ENCODE peak calls at places on chromosomes 16 and 17, in eight cellular contexts. One of them, this sample, is unnamed.

GRCh38 chr17:8791910-8792270 is 7.3 kb downstream of the MFSD6L start:
- DNase-seq in type B pancreatic cell: no peak
- DNase-seq in GM12865: peak; percentile 17
- DNase-seq in AG09309: peak; percentile 31
- DNase-seq in HCT116: peak; percentile 19
- DNase-seq in colonic mucosa: no peak
- DNase-seq in A549: no peak
- DNase-seq in fibroblast of pulmonary artery: peak; percentile 52
- DNase-seq in this sample: no peak

GRCh38 chr17:39963826-39964225 is 1.0 kb downstream of the GSDMA start:
- DNase-seq in type B pancreatic cell: no peak
- DNase-seq in GM12865: no peak
- DNase-seq in AG09309: no peak
- DNase-seq in HCT116: no peak
- DNase-seq in colonic mucosa: no peak
- DNase-seq in A549: no peak
- DNase-seq in fibroblast of pulmonary artery: no peak
- DNase-seq in this sample: no peak

GRCh38 chr16:8904018-8904430 is 21.9 kb downstream of the LITAFD start:
- DNase-seq in type B pancreatic cell: no peak
- DNase-seq in GM12865: no peak
- DNase-seq in AG09309: no peak
- DNase-seq in HCT116: no peak
- DNase-seq in colonic mucosa: no peak
- DNase-seq in A549: no peak
- DNase-seq in fibroblast of pulmonary artery: no peak
- DNase-seq in this sample: no peak

GRCh38 chr16:2934450-2934849 is 22.7 kb downstream of the FLYWCH1 start:
- DNase-seq in type B pancreatic cell: no peak
- DNase-seq in GM12865: no peak
- DNase-seq in AG09309: no peak
- DNase-seq in HCT116: no peak
- DNase-seq in colonic mucosa: no peak
- DNase-seq in A549: no peak
- DNase-seq in fibroblast of pulmonary artery: no peak
- DNase-seq in this sample: no peak

GRCh38 chr16:50517450-50518252 is 30.5 kb upstream of the NKD1 start:
- DNase-seq in type B pancreatic cell: peak; percentile 47
- DNase-seq in GM12865: no peak
- DNase-seq in AG09309: no peak
- DNase-seq in HCT116: no peak
- DNase-seq in colonic mucosa: no peak
- DNase-seq in A549: no peak
- DNase-seq in fibroblast of pulmonary artery: no peak
- DNase-seq in this sample: no peak

GRCh38 chr17:81601525-81602120 is 35.3 kb downstream of the NPLOC4 start:
- DNase-seq in type B pancreatic cell: no peak
- DNase-seq in GM12865: peak; percentile 79
- DNase-seq in AG09309: no peak
- DNase-seq in HCT116: peak; percentile 49
- DNase-seq in colonic mucosa: peak; percentile 52
- DNase-seq in A549: peak; percentile 80
- DNase-seq in fibroblast of pulmonary artery: peak; percentile 86
- DNase-seq in this sample: peak; percentile 80

GRCh38 chr16:62036101-62036806 is at the start of gene CDH8:
- DNase-seq in type B pancreatic cell: peak; percentile 71
- DNase-seq in GM12865: no peak
- DNase-seq in AG09309: no peak
- DNase-seq in HCT116: no peak
- DNase-seq in colonic mucosa: no peak
- DNase-seq in A549: no peak
- DNase-seq in fibroblast of pulmonary artery: no peak
- DNase-seq in this sample: no peak

GRCh38 chr17:14211778-14212177 is 24.9 kb downstream of the CDRT15 start:
- DNase-seq in type B pancreatic cell: no peak
- DNase-seq in GM12865: no peak
- DNase-seq in AG09309: no peak
- DNase-seq in HCT116: no peak
- DNase-seq in colonic mucosa: no peak
- DNase-seq in A549: no peak
- DNase-seq in fibroblast of pulmonary artery: peak; percentile 4
- DNase-seq in this sample: peak; percentile 68

GRCh38 chr16:660459-661183 is 7.3 kb upstream of the RHOT2 start:
- DNase-seq in type B pancreatic cell: no peak
- DNase-seq in GM12865: peak; percentile 92
- DNase-seq in AG09309: no peak
- DNase-seq in HCT116: peak; percentile 53
- DNase-seq in colonic mucosa: peak; percentile 92
- DNase-seq in A549: peak; percentile 70
- DNase-seq in fibroblast of pulmonary artery: peak; percentile 76
- DNase-seq in this sample: peak; percentile 97

GRCh38 chr16:68760671-68761275 is 23.7 kb downstream of the CDH1 start:
- DNase-seq in type B pancreatic cell: no peak
- DNase-seq in GM12865: peak; percentile 97
- DNase-seq in AG09309: no peak
- DNase-seq in HCT116: no peak
- DNase-seq in colonic mucosa: no peak
- DNase-seq in A549: peak; percentile 48
- DNase-seq in fibroblast of pulmonary artery: peak; percentile 18
- DNase-seq in this sample: peak; percentile 66
- TF ChIP-seq CTCF in type B pancreatic cell: no peak
- TF ChIP-seq CTCF in GM12865: no peak
- TF ChIP-seq CTCF in AG09309: no peak
- TF ChIP-seq CTCF in HCT116: no peak
- TF ChIP-seq CTCF in colonic mucosa: no peak
- TF ChIP-seq CTCF in A549: no peak
- TF ChIP-seq CTCF in fibroblast of pulmonary artery: no peak
- TF ChIP-seq CTCF in this sample: no peak

GRCh38 chr17:75240394-75241142 is 20.8 kb downstream of the GGA3 start:
- DNase-seq in type B pancreatic cell: no peak
- DNase-seq in GM12865: no peak
- DNase-seq in AG09309: no peak
- DNase-seq in HCT116: peak; percentile 35
- DNase-seq in colonic mucosa: no peak
- DNase-seq in A549: peak; percentile 81
- DNase-seq in fibroblast of pulmonary artery: peak; percentile 37
- DNase-seq in this sample: no peak
- TF ChIP-seq CTCF in type B pancreatic cell: peak; percentile 72
- TF ChIP-seq CTCF in GM12865: peak; percentile 72
- TF ChIP-seq CTCF in AG09309: peak; percentile 77
- TF ChIP-seq CTCF in HCT116: peak; percentile 100
- TF ChIP-seq CTCF in colonic mucosa: peak; percentile 34
- TF ChIP-seq CTCF in A549: peak; percentile 82
- TF ChIP-seq CTCF in fibroblast of pulmonary artery: peak; percentile 73
- TF ChIP-seq CTCF in this sample: peak; percentile 91

GRCh38 chr16:5512037-5512436 is 414.4 kb upstream of the EEF2KMT start:
- DNase-seq in type B pancreatic cell: no peak
- DNase-seq in GM12865: no peak
- DNase-seq in AG09309: no peak
- DNase-seq in HCT116: no peak
- DNase-seq in colonic mucosa: no peak
- DNase-seq in A549: no peak
- DNase-seq in fibroblast of pulmonary artery: no peak
- DNase-seq in this sample: no peak

GRCh38 chr16:5510819-5511370 is 413.3 kb upstream of the EEF2KMT start:
- DNase-seq in type B pancreatic cell: no peak
- DNase-seq in GM12865: no peak
- DNase-seq in AG09309: no peak
- DNase-seq in HCT116: no peak
- DNase-seq in colonic mucosa: no peak
- DNase-seq in A549: no peak
- DNase-seq in fibroblast of pulmonary artery: no peak
- DNase-seq in this sample: no peak

GRCh38 chr16:5516115-5516514 is 418.5 kb upstream of the EEF2KMT start:
- DNase-seq in type B pancreatic cell: no peak
- DNase-seq in GM12865: no peak
- DNase-seq in AG09309: no peak
- DNase-seq in HCT116: peak; percentile 10
- DNase-seq in colonic mucosa: no peak
- DNase-seq in A549: no peak
- DNase-seq in fibroblast of pulmonary artery: no peak
- DNase-seq in this sample: no peak
- TF ChIP-seq CTCF in type B pancreatic cell: no peak
- TF ChIP-seq CTCF in GM12865: no peak
- TF ChIP-seq CTCF in AG09309: no peak
- TF ChIP-seq CTCF in HCT116: no peak
- TF ChIP-seq CTCF in colonic mucosa: no peak
- TF ChIP-seq CTCF in A549: no peak
- TF ChIP-seq CTCF in fibroblast of pulmonary artery: no peak
- TF ChIP-seq CTCF in this sample: no peak

DNA sequence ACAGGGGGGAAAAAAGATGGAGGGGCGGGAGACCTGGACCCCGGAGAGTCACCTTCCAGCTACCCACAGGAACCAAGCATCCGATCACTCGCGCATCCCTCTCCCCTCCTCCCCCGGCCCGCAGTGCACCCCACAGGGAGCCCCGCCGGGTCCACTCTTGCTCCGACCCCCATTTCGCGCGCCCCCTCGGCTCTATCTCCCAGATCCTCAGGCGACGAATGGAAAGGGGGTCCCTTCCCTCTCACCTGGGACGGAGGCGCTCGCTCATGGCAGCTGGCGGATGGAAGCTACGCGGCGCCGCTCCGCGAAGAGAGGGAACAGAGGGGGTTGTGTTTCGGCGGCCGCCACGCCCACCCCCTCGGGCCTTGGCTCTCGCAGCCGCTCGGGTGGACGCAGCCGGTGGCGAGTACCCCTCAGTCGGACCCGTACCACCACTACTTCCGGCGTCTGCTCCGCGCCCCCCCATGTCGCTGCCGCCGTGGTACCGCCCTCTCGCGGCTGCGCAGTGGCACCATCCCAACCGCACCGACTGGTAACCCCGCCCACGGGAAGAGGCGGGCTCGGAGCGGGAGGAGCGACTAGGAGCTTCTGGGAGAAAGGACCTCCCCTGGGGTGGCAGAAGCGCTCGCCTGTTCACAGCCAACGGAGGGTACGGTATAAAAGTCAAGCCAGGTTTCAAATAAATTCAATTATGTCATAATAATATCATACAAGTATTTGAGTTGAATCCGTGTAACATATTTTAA is 29.7 kb downstream of the CPSF4L start:
- DNase-seq in type B pancreatic cell: peak; percentile 97
- DNase-seq in GM12865: peak; percentile 98
- DNase-seq in AG09309: peak; percentile 66
- DNase-seq in HCT116: peak; percentile 87
- DNase-seq in colonic mucosa: peak; percentile 98
- DNase-seq in A549: peak; percentile 94
- DNase-seq in fibroblast of pulmonary artery: peak; percentile 93
- DNase-seq in this sample: peak; percentile 96
- TF ChIP-seq CTCF in type B pancreatic cell: peak; percentile 33
- TF ChIP-seq CTCF in GM12865: no peak
- TF ChIP-seq CTCF in AG09309: no peak
- TF ChIP-seq CTCF in HCT116: peak; percentile 34
- TF ChIP-seq CTCF in colonic mucosa: no peak
- TF ChIP-seq CTCF in A549: no peak
- TF ChIP-seq CTCF in fibroblast of pulmonary artery: peak; percentile 4
- TF ChIP-seq CTCF in this sample: peak; percentile 31

DNA sequence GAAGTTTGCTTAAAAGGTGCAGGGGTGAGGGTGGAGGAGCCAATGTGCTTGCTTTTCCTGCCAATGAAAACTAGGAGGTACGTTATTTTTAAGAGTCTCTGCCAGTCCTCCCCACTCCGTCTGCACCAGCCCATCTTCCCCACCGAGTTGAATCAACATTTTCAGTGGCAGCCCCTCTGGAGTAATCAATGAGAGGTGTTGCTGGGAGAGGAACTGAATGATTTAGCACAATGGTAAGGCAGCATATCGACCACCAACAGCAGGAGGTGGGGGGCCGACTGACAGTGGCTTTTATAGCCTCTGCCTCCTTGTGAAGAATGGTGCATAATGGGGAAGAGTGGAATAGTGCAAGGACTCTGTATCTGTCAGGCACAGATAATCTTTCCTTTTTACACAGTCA is 1465.0 kb upstream of the GOT2 start:
- DNase-seq in type B pancreatic cell: no peak
- DNase-seq in GM12865: no peak
- DNase-seq in AG09309: no peak
- DNase-seq in HCT116: no peak
- DNase-seq in colonic mucosa: no peak
- DNase-seq in A549: no peak
- DNase-seq in fibroblast of pulmonary artery: no peak
- DNase-seq in this sample: no peak
- TF ChIP-seq CTCF in type B pancreatic cell: no peak
- TF ChIP-seq CTCF in GM12865: no peak
- TF ChIP-seq CTCF in AG09309: no peak
- TF ChIP-seq CTCF in HCT116: no peak
- TF ChIP-seq CTCF in colonic mucosa: no peak
- TF ChIP-seq CTCF in A549: no peak
- TF ChIP-seq CTCF in fibroblast of pulmonary artery: no peak
- TF ChIP-seq CTCF in this sample: no peak

GRCh38 chr16:76653390-76654026 is 376.3 kb downstream of the CNTNAP4 start:
- DNase-seq in type B pancreatic cell: no peak
- DNase-seq in GM12865: peak; percentile 73
- DNase-seq in AG09309: no peak
- DNase-seq in HCT116: no peak
- DNase-seq in colonic mucosa: no peak
- DNase-seq in A549: peak; percentile 32
- DNase-seq in fibroblast of pulmonary artery: peak; percentile 70
- DNase-seq in this sample: peak; percentile 33
- TF ChIP-seq CTCF in type B pancreatic cell: peak; percentile 82
- TF ChIP-seq CTCF in GM12865: peak; percentile 64
- TF ChIP-seq CTCF in AG09309: peak; percentile 17
- TF ChIP-seq CTCF in HCT116: peak; percentile 18
- TF ChIP-seq CTCF in colonic mucosa: no peak
- TF ChIP-seq CTCF in A549: peak; percentile 64
- TF ChIP-seq CTCF in fibroblast of pulmonary artery: peak; percentile 74
- TF ChIP-seq CTCF in this sample: peak; percentile 37